ENCODE peak calls at places on chromosomes 12 and 14, in six cellular contexts. V is cardiac muscle cell, P is esophagus squamous epithelium, N is left ventricle myocardium inferior, U is neuronal stem cell, D is HT-29. E is an unnamed sample.

GRCh38 chr12:95253386-95253785 is 35.8 kb downstream of the VEZT start:
- DNase-seq in V (no peak), P (no peak), N (no peak), U (no peak), D (no peak), E (no peak)

GRCh38 chr14:68636597-68636996 is 156.3 kb downstream of the ZFP36L1 start:
- DNase-seq in V (no peak), P (no peak), N (no peak), U (no peak), D (peak), E (no peak)

GRCh38 chr14:67241416-67242362 is at the start of gene PALS1:
- DNase-seq in V (peak), P (no peak), N (no peak), U (no peak), D (peak), E (peak)

GRCh38 chr14:51780006-51780692 is 80.3 kb upstream of the GNG2 start:
- DNase-seq in V (peak), P (no peak), N (peak), U (peak), D (peak), E (peak)

GRCh38 chr14:32337759-32338158 is 8.7 kb downstream of the AKAP6 start:
- DNase-seq in V (no peak), P (no peak), N (no peak), U (no peak), D (no peak), E (no peak)

GRCh38 chr12:123076604-123077297 is 74.1 kb downstream of the PITPNM2 start:
- DNase-seq in V (no peak), P (no peak), N (no peak), U (no peak), D (no peak), E (no peak)

GRCh38 chr12:57129311-57130288 is 1.3 kb downstream of the LRP1 start:
- DNase-seq in V (peak), P (no peak), N (no peak), U (no peak), D (no peak), E (no peak)

GRCh38 chr12:61676520-61676919 is 583.7 kb upstream of the USP15 start:
- DNase-seq in V (no peak), P (no peak), N (no peak), U (no peak), D (peak), E (no peak)

GRCh38 chr14:45679852-45680251 is 426.9 kb upstream of the MIS18BP1 start:
- DNase-seq in V (no peak), P (no peak), N (no peak), U (no peak), D (peak), E (peak)

GRCh38 chr14:70822706-70823185 is 13.4 kb upstream of the MAP3K9 start:
- DNase-seq in V (peak), P (no peak), N (peak), U (peak), D (peak), E (no peak)

GRCh38 chr12:19910681-19911080 is 457.7 kb upstream of the PDE3A start:
- DNase-seq in V (no peak), P (no peak), N (no peak), U (no peak), D (no peak), E (no peak)

GRCh38 chr12:111434680-111435338 is 29.1 kb downstream of the SH2B3 start:
- DNase-seq in V (no peak), P (no peak), N (peak), U (no peak), D (no peak), E (peak)

GRCh38 chr14:67331368-67332125 is 28.1 kb downstream of the ATP6V1D start:
- DNase-seq in V (no peak), P (no peak), N (no peak), U (no peak), D (no peak), E (no peak)

GRCh38 chr12:92224685-92225331 is 79.2 kb upstream of the BTG1 start:
- DNase-seq in V (no peak), P (no peak), N (no peak), U (no peak), D (no peak), E (no peak)

GRCh38 chr12:47286676-47287075 is 206.9 kb upstream of the AMIGO2 start:
- DNase-seq in V (no peak), P (no peak), N (no peak), U (peak), D (no peak), E (no peak)

GRCh38 chr14:68522510-68523325 is 270.1 kb downstream of the ZFP36L1 start:
- DNase-seq in V (peak), P (no peak), N (no peak), U (peak), D (no peak), E (no peak)

GRCh38 chr14:106846218-106846617 is 1319.8 kb downstream of the TMEM121 start:
- DNase-seq in V (no peak), P (no peak), N (no peak), U (no peak), D (no peak), E (no peak)

GRCh38 chr14:93008381-93008780 is 85.4 kb downstream of the CHGA start:
- DNase-seq in V (no peak), P (no peak), N (peak), U (no peak), D (no peak), E (no peak)

GRCh38 chr14:90676859-90677258 is 139.4 kb downstream of the TTC7B start:
- DNase-seq in V (no peak), P (no peak), N (no peak), U (no peak), D (no peak), E (no peak)

GRCh38 chr12:91367234-91367849 is 184.7 kb upstream of the DCN start:
- DNase-seq in V (no peak), P (no peak), N (no peak), U (no peak), D (peak), E (no peak)

GRCh38 chr12:118813778-118814359 is 167.5 kb upstream of the SRRM4 start:
- DNase-seq in V (peak), P (no peak), N (no peak), U (no peak), D (no peak), E (no peak)

GRCh38 chr12:113108308-113108707 is 27.3 kb downstream of the RASAL1 start:
- DNase-seq in V (no peak), P (no peak), N (no peak), U (no peak), D (no peak), E (no peak)

GRCh38 chr12:110266980-110267620 is 13.9 kb upstream of the ATP2A2 start:
- DNase-seq in V (peak), P (no peak), N (no peak), U (no peak), D (peak), E (peak)

GRCh38 chr14:22484638-22485037 is 104.4 kb downstream of the DAD1 start:
- DNase-seq in V (peak), P (no peak), N (no peak), U (no peak), D (no peak), E (no peak)

GRCh38 chr14:98692832-98693231 is 579.2 kb downstream of the BCL11B start:
- DNase-seq in V (no peak), P (no peak), N (no peak), U (no peak), D (no peak), E (no peak)

GRCh38 chr14:75486317-75486716 is 36.0 kb upstream of the BATF start:
- DNase-seq in V (no peak), P (no peak), N (no peak), U (no peak), D (no peak), E (no peak)

GRCh38 chr12:28026701-28027100 is 54.2 kb upstream of the PTHLH start:
- DNase-seq in V (no peak), P (no peak), N (no peak), U (no peak), D (no peak), E (no peak)

GRCh38 chr14:86405250-86405649 is 875.3 kb downstream of the FLRT2 start:
- DNase-seq in V (no peak), P (no peak), N (no peak), U (no peak), D (no peak), E (no peak)

GRCh38 chr14:73383356-73383755 is 75.0 kb downstream of the NUMB start:
- DNase-seq in V (no peak), P (no peak), N (no peak), U (no peak), D (no peak), E (no peak)

GRCh38 chr12:109821968-109822367 is 11.2 kb downstream of the TRPV4 start:
- DNase-seq in V (no peak), P (no peak), N (no peak), U (no peak), D (no peak), E (no peak)

GRCh38 chr12:56941299-56942017 is 7.2 kb upstream of the SDR9C7 start:
- DNase-seq in V (no peak), P (no peak), N (no peak), U (no peak), D (peak), E (no peak)

GRCh38 chr14:32567543-32568384 is 238.7 kb downstream of the AKAP6 start:
- DNase-seq in V (no peak), P (no peak), N (no peak), U (no peak), D (no peak), E (no peak)

GRCh38 chr14:93081875-93082570 is 33.7 kb downstream of the ITPK1 start:
- DNase-seq in V (no peak), P (no peak), N (no peak), U (no peak), D (no peak), E (no peak)

GRCh38 chr12:52521581-52522266 is 1.5 kb upstream of the KRT5 start:
- DNase-seq in V (no peak), P (no peak), N (no peak), U (no peak), D (peak), E (no peak)